ENCODE peak calls at places on chromosome 21, in six cellular contexts. One of them, this sample, is unnamed.

GRCh38 chr21:42537106-42537742 is 23.6 kb downstream of the SLC37A1 start:
- DNase-seq in A172: no peak
- DNase-seq in stimulated activated CD8-positive, alpha-beta memory T cell treated with anti-CD3 and anti-CD28 coated beads, Interleukin-4, amount 100 ng/mL, for 4 hours: no peak
- DNase-seq in fibroblast of mammary gland: no peak
- DNase-seq in effector CD8-positive, alpha-beta T cell: no peak
- DNase-seq in left colon: no peak
- DNase-seq in this sample: no peak

GRCh38 chr21:45939521-45940045 is 42.0 kb upstream of the COL6A1 start:
- DNase-seq in effector CD8-positive, alpha-beta T cell: no peak
- DNase-seq in A172: no peak
- DNase-seq in fibroblast of mammary gland: no peak
- DNase-seq in left colon: no peak
- DNase-seq in stimulated activated CD8-positive, alpha-beta memory T cell treated with anti-CD3 and anti-CD28 coated beads, Interleukin-4, amount 100 ng/mL, for 4 hours: no peak
- DNase-seq in this sample: no peak

GRCh38 chr21:24255591-24255990 is 1351.7 kb downstream of the MRPL39 start:
- DNase-seq in left colon: no peak
- DNase-seq in stimulated activated CD8-positive, alpha-beta memory T cell treated with anti-CD3 and anti-CD28 coated beads, Interleukin-4, amount 100 ng/mL, for 4 hours: no peak
- DNase-seq in A172: no peak
- DNase-seq in effector CD8-positive, alpha-beta T cell: no peak
- DNase-seq in fibroblast of mammary gland: no peak
- DNase-seq in this sample: no peak

GRCh38 chr21:34690041-34690792 is 21.4 kb downstream of the CLIC6 start:
- DNase-seq in stimulated activated CD8-positive, alpha-beta memory T cell treated with anti-CD3 and anti-CD28 coated beads, Interleukin-4, amount 100 ng/mL, for 4 hours: no peak
- DNase-seq in fibroblast of mammary gland: no peak
- DNase-seq in left colon: peak
- DNase-seq in A172: peak
- DNase-seq in effector CD8-positive, alpha-beta T cell: no peak
- DNase-seq in this sample: peak

GRCh38 chr21:45404726-45405270 is at the start of gene COL18A1:
- DNase-seq in fibroblast of mammary gland: peak
- DNase-seq in left colon: no peak
- DNase-seq in A172: no peak
- DNase-seq in effector CD8-positive, alpha-beta T cell: peak
- DNase-seq in stimulated activated CD8-positive, alpha-beta memory T cell treated with anti-CD3 and anti-CD28 coated beads, Interleukin-4, amount 100 ng/mL, for 4 hours: no peak
- DNase-seq in this sample: no peak

GRCh38 chr21:36184561-36184960 is 27.9 kb downstream of the DOP1B start:
- DNase-seq in left colon: no peak
- DNase-seq in A172: no peak
- DNase-seq in stimulated activated CD8-positive, alpha-beta memory T cell treated with anti-CD3 and anti-CD28 coated beads, Interleukin-4, amount 100 ng/mL, for 4 hours: no peak
- DNase-seq in effector CD8-positive, alpha-beta T cell: no peak
- DNase-seq in fibroblast of mammary gland: no peak
- DNase-seq in this sample: no peak

GRCh38 chr21:29334717-29335428 is 36.2 kb downstream of the BACH1 start:
- DNase-seq in A172: peak
- DNase-seq in stimulated activated CD8-positive, alpha-beta memory T cell treated with anti-CD3 and anti-CD28 coated beads, Interleukin-4, amount 100 ng/mL, for 4 hours: no peak
- DNase-seq in effector CD8-positive, alpha-beta T cell: no peak
- DNase-seq in fibroblast of mammary gland: peak
- DNase-seq in left colon: no peak
- DNase-seq in this sample: no peak

GRCh38 chr21:33682992-33683627 is 40.8 kb downstream of the ITSN1 start:
- DNase-seq in fibroblast of mammary gland: peak
- DNase-seq in A172: peak
- DNase-seq in effector CD8-positive, alpha-beta T cell: no peak
- DNase-seq in left colon: no peak
- DNase-seq in stimulated activated CD8-positive, alpha-beta memory T cell treated with anti-CD3 and anti-CD28 coated beads, Interleukin-4, amount 100 ng/mL, for 4 hours: no peak
- DNase-seq in this sample: no peak

GRCh38 chr21:38075833-38076567 is 159.7 kb upstream of the KCNJ6 start:
- DNase-seq in left colon: no peak
- DNase-seq in effector CD8-positive, alpha-beta T cell: no peak
- DNase-seq in stimulated activated CD8-positive, alpha-beta memory T cell treated with anti-CD3 and anti-CD28 coated beads, Interleukin-4, amount 100 ng/mL, for 4 hours: no peak
- DNase-seq in A172: no peak
- DNase-seq in fibroblast of mammary gland: no peak
- DNase-seq in this sample: no peak

GRCh38 chr21:15552914-15553491 is 176.8 kb upstream of the USP25 start:
- DNase-seq in left colon: no peak
- DNase-seq in stimulated activated CD8-positive, alpha-beta memory T cell treated with anti-CD3 and anti-CD28 coated beads, Interleukin-4, amount 100 ng/mL, for 4 hours: no peak
- DNase-seq in fibroblast of mammary gland: peak
- DNase-seq in effector CD8-positive, alpha-beta T cell: no peak
- DNase-seq in A172: no peak
- DNase-seq in this sample: no peak

GRCh38 chr21:25283720-25284119 is 323.6 kb downstream of the MRPL39 start:
- DNase-seq in stimulated activated CD8-positive, alpha-beta memory T cell treated with anti-CD3 and anti-CD28 coated beads, Interleukin-4, amount 100 ng/mL, for 4 hours: no peak
- DNase-seq in effector CD8-positive, alpha-beta T cell: no peak
- DNase-seq in fibroblast of mammary gland: peak
- DNase-seq in left colon: no peak
- DNase-seq in A172: peak
- DNase-seq in this sample: no peak

GRCh38 chr21:40173833-40174232 is 306.6 kb downstream of the PCP4 start:
- DNase-seq in left colon: no peak
- DNase-seq in A172: no peak
- DNase-seq in stimulated activated CD8-positive, alpha-beta memory T cell treated with anti-CD3 and anti-CD28 coated beads, Interleukin-4, amount 100 ng/mL, for 4 hours: no peak
- DNase-seq in effector CD8-positive, alpha-beta T cell: no peak
- DNase-seq in fibroblast of mammary gland: no peak
- DNase-seq in this sample: no peak

GRCh38 chr21:34073749-34074282 is 438 bp downstream of the MRPS6 start:
- DNase-seq in stimulated activated CD8-positive, alpha-beta memory T cell treated with anti-CD3 and anti-CD28 coated beads, Interleukin-4, amount 100 ng/mL, for 4 hours: no peak
- DNase-seq in fibroblast of mammary gland: no peak
- DNase-seq in A172: no peak
- DNase-seq in left colon: no peak
- DNase-seq in effector CD8-positive, alpha-beta T cell: peak
- DNase-seq in this sample: no peak

GRCh38 chr21:46153259-46154154 is 1.9 kb downstream of the FTCD start:
- DNase-seq in left colon: no peak
- DNase-seq in effector CD8-positive, alpha-beta T cell: peak
- DNase-seq in fibroblast of mammary gland: no peak
- DNase-seq in stimulated activated CD8-positive, alpha-beta memory T cell treated with anti-CD3 and anti-CD28 coated beads, Interleukin-4, amount 100 ng/mL, for 4 hours: no peak
- DNase-seq in A172: no peak
- DNase-seq in this sample: no peak

GRCh38 chr21:21712761-21713558 is 714.8 kb downstream of the NCAM2 start:
- DNase-seq in effector CD8-positive, alpha-beta T cell: no peak
- DNase-seq in A172: peak
- DNase-seq in stimulated activated CD8-positive, alpha-beta memory T cell treated with anti-CD3 and anti-CD28 coated beads, Interleukin-4, amount 100 ng/mL, for 4 hours: no peak
- DNase-seq in fibroblast of mammary gland: peak
- DNase-seq in left colon: no peak
- DNase-seq in this sample: no peak

GRCh38 chr21:41241341-41241740 is 73.4 kb downstream of the BACE2 start:
- DNase-seq in stimulated activated CD8-positive, alpha-beta memory T cell treated with anti-CD3 and anti-CD28 coated beads, Interleukin-4, amount 100 ng/mL, for 4 hours: no peak
- DNase-seq in fibroblast of mammary gland: no peak
- DNase-seq in A172: no peak
- DNase-seq in left colon: no peak
- DNase-seq in effector CD8-positive, alpha-beta T cell: no peak
- DNase-seq in this sample: no peak

GRCh38 chr21:28636988-28637691 is 355.5 kb downstream of the LTN1 start:
- DNase-seq in left colon: no peak
- DNase-seq in A172: peak
- DNase-seq in effector CD8-positive, alpha-beta T cell: no peak
- DNase-seq in fibroblast of mammary gland: peak
- DNase-seq in stimulated activated CD8-positive, alpha-beta memory T cell treated with anti-CD3 and anti-CD28 coated beads, Interleukin-4, amount 100 ng/mL, for 4 hours: no peak
- DNase-seq in this sample: no peak

GRCh38 chr21:39316062-39316461 is 2.6 kb upstream of the BRWD1 start:
- DNase-seq in A172: peak
- DNase-seq in fibroblast of mammary gland: no peak
- DNase-seq in left colon: no peak
- DNase-seq in effector CD8-positive, alpha-beta T cell: no peak
- DNase-seq in stimulated activated CD8-positive, alpha-beta memory T cell treated with anti-CD3 and anti-CD28 coated beads, Interleukin-4, amount 100 ng/mL, for 4 hours: no peak
- DNase-seq in this sample: no peak

This sample was measured in NCI-H1930.